ENCODE peak calls at places on chromosomes 1 and 21, in nine cellular contexts. V, D, N, R, C, W, O, Q and S are unnamed samples.

GRCh38 chr21:43691801-43692200 is 27.1 kb upstream of the PDXK start:
- DNase-seq in V (no peak), D (no peak), N (no peak), R (no peak), C (no peak), W (no peak), O (no peak), Q (no peak), S (no peak)

GRCh38 chr21:26776320-26777021 is 68.7 kb downstream of the ADAMTS1 start:
- DNase-seq in V (no peak), D (peak; percentile 31), N (no peak), R (peak; percentile 86), C (no peak), W (no peak), O (peak; percentile 43), Q (no peak), S (peak; percentile 10)

GRCh38 chr1:150887018-150887417 is at the start of gene CTXND2:
- DNase-seq in V (no peak), D (peak; percentile 20), N (no peak), R (peak; percentile 77), C (no peak), W (no peak), O (no peak), Q (no peak), S (peak; percentile 39)

GRCh38 chr1:55054396-55054795 is 15.0 kb downstream of the PCSK9 start:
- DNase-seq in V (no peak), D (no peak), N (no peak), R (no peak), C (no peak), W (no peak), O (no peak), Q (no peak), S (no peak)

GRCh38 chr1:26032636-26033357 is 11.2 kb downstream of the EXTL1 start:
- DNase-seq in V (no peak), D (no peak), N (no peak), R (no peak), C (no peak), W (no peak), O (no peak), Q (no peak), S (no peak)

GRCh38 chr21:34592120-34592561 is 22.8 kb downstream of the RCAN1 start:
- DNase-seq in V (no peak), D (no peak), N (no peak), R (peak; percentile 74), C (no peak), W (no peak), O (no peak), Q (no peak), S (no peak)

GRCh38 chr1:204074274-204075115 is 1.6 kb downstream of the SOX13 start:
- DNase-seq in V (no peak), D (peak; percentile 51), N (peak; percentile 84), R (peak; percentile 66), C (peak; percentile 63), W (peak; percentile 50), O (peak; percentile 48), Q (no peak), S (peak; percentile 37)

GRCh38 chr21:38813143-38813542 is 7.4 kb downstream of the ETS2 start:
- DNase-seq in V (no peak), D (no peak), N (no peak), R (no peak), C (no peak), W (no peak), O (no peak), Q (no peak), S (no peak)

GRCh38 chr1:58841455-58841854 is 57.6 kb upstream of the JUN start:
- DNase-seq in V (no peak), D (peak; percentile 30), N (no peak), R (peak; percentile 35), C (no peak), W (no peak), O (peak; percentile 14), Q (no peak), S (peak; percentile 7)

GRCh38 chr1:53964109-53964508 is 18.0 kb downstream of the LRRC42 start:
- DNase-seq in V (no peak), D (no peak), N (no peak), R (peak; percentile 44), C (no peak), W (no peak), O (no peak), Q (no peak), S (no peak)

GRCh38 chr1:205247130-205247921 is 19.6 kb downstream of the TMCC2 start:
- DNase-seq in V (no peak), D (no peak), N (peak; percentile 65), R (no peak), C (no peak), W (peak; percentile 89), O (no peak), Q (no peak), S (no peak)

GRCh38 chr1:26887125-26887524 is 3.0 kb downstream of the GPN2 start:
- DNase-seq in V (no peak), D (peak; percentile 66), N (no peak), R (peak; percentile 57), C (peak; percentile 51), W (no peak), O (peak; percentile 33), Q (no peak), S (peak; percentile 24)

GRCh38 chr1:181105134-181106021 is 16.9 kb downstream of the IER5 start:
- DNase-seq in V (peak; percentile 87), D (peak; percentile 85), N (peak; percentile 96), R (peak; percentile 90), C (peak; percentile 88), W (peak; percentile 80), O (peak; percentile 69), Q (peak; percentile 80), S (peak; percentile 97)

GRCh38 chr1:245683377-245683716 is 528.6 kb downstream of the KIF26B start:
- DNase-seq in V (no peak), D (no peak), N (no peak), R (no peak), C (no peak), W (no peak), O (no peak), Q (no peak), S (no peak)

GRCh38 chr1:182301467-182302198 is 90.0 kb downstream of the GLUL start:
- DNase-seq in V (peak; percentile 16), D (no peak), N (peak; percentile 56), R (peak; percentile 28), C (no peak), W (peak; percentile 58), O (peak; percentile 53), Q (no peak), S (peak; percentile 71)

GRCh38 chr1:158071106-158071505 is 77.7 kb downstream of the KIRREL1 start:
- DNase-seq in V (no peak), D (no peak), N (no peak), R (peak; percentile 27), C (no peak), W (no peak), O (no peak), Q (no peak), S (no peak)

GRCh38 chr1:152497273-152497672 is 13.3 kb upstream of the LCE5A start:
- DNase-seq in V (no peak), D (peak; percentile 50), N (no peak), R (no peak), C (no peak), W (no peak), O (no peak), Q (no peak), S (peak; percentile 81)

GRCh38 chr1:91924146-91924545 is 25.1 kb upstream of the BRDT start:
- DNase-seq in V (no peak), D (peak; percentile 55), N (no peak), R (peak; percentile 57), C (no peak), W (no peak), O (peak; percentile 77), Q (no peak), S (no peak)

GRCh38 chr1:2925923-2926322 is 95.3 kb upstream of the ACTRT2 start:
- DNase-seq in V (no peak), D (no peak), N (no peak), R (no peak), C (no peak), W (no peak), O (no peak), Q (no peak), S (no peak)

GRCh38 chr1:54581621-54582035 is 33.6 kb downstream of the ACOT11 start:
- DNase-seq in V (no peak), D (peak; percentile 71), N (peak; percentile 89), R (peak; percentile 56), C (no peak), W (peak; percentile 62), O (peak; percentile 76), Q (no peak), S (peak; percentile 85)

GRCh38 chr21:32886339-32886738 is 114.8 kb upstream of the PAXBP1 start:
- DNase-seq in V (no peak), D (peak; percentile 9), N (no peak), R (no peak), C (no peak), W (no peak), O (peak; percentile 18), Q (no peak), S (no peak)

GRCh38 chr1:167555971-167556714 is 2.6 kb upstream of the CREG1 start:
- DNase-seq in V (peak; percentile 63), D (peak; percentile 94), N (peak; percentile 85), R (peak; percentile 69), C (no peak), W (peak; percentile 89), O (peak; percentile 50), Q (peak; percentile 41), S (peak; percentile 71)

GRCh38 chr1:101739826-101740330 is 256.8 kb downstream of the OLFM3 start:
- DNase-seq in V (no peak), D (no peak), N (no peak), R (no peak), C (no peak), W (no peak), O (no peak), Q (no peak), S (no peak)

GRCh38 chr1:225329041-225329440 is 98.8 kb downstream of the LBR start:
- DNase-seq in V (no peak), D (peak; percentile 49), N (no peak), R (peak; percentile 4), C (no peak), W (no peak), O (peak; percentile 58), Q (no peak), S (no peak)

GRCh38 chr1:48228156-48228555 is 5.6 kb downstream of the SLC5A9 start:
- DNase-seq in V (no peak), D (no peak), N (no peak), R (no peak), C (no peak), W (no peak), O (peak; percentile 13), Q (no peak), S (no peak)

GRCh38 chr1:248848596-248848995 is 10.3 kb downstream of the ZNF692 start:
- DNase-seq in V (no peak), D (no peak), N (no peak), R (no peak), C (no peak), W (no peak), O (no peak), Q (no peak), S (no peak)